ENCODE peak calls at places on chromosomes 12 and 14, in six cellular contexts. X, O, V, I, J and W are unnamed samples.

GRCh38 chr14:34452258-34452822 is 9.7 kb downstream of the SPTSSA start:
- DNase-seq in J (no peak), X (no peak), V (no peak), I (no peak), O (no peak), W (no peak)

GRCh38 chr14:94897092-94897491 is 127.2 kb upstream of the GSC start:
- DNase-seq in I (no peak), O (no peak), V (no peak), J (no peak), X (no peak), W (no peak)

GRCh38 chr12:64104376-64104775 is 117.7 kb downstream of the KICS2 start:
- DNase-seq in V (no peak), X (no peak), I (no peak), J (no peak), O (no peak), W (no peak)

GRCh38 chr14:58129208-58129607 is 22.8 kb downstream of the ARMH4 start:
- DNase-seq in V (no peak), I (no peak), X (no peak), J (no peak), O (no peak), W (no peak)

GRCh38 chr14:68787235-68787727 is 5.6 kb downstream of the ZFP36L1 start:
- DNase-seq in X (no peak), O (no peak), J (peak), I (no peak), V (peak), W (no peak)

GRCh38 chr14:105116451-105117256 is 51.4 kb upstream of the GPR132 start:
- DNase-seq in J (peak), I (no peak), V (no peak), X (no peak), O (no peak), W (no peak)

GRCh38 chr12:54560374-54560858 is 11.0 kb downstream of the PDE1B start:
- DNase-seq in V (peak), J (peak), I (peak), O (peak), X (peak), W (peak)

GRCh38 chr12:124774054-124774461 is 89.6 kb downstream of the SCARB1 start:
- DNase-seq in V (no peak), J (no peak), X (no peak), O (no peak), I (peak), W (peak)

GRCh38 chr12:78519422-78519821 is 345.2 kb upstream of the SYT1 start:
- DNase-seq in V (no peak), X (no peak), J (no peak), I (no peak), O (no peak), W (no peak)

GRCh38 chr14:99479903-99480855 is 480 bp downstream of the SETD3 start:
- DNase-seq in J (peak), I (peak), O (peak), V (peak), X (peak), W (peak)

GRCh38 chr12:20369164-20370000 is 1.0 kb downstream of the PDE3A start:
- DNase-seq in J (peak), O (peak), X (peak), I (peak), V (peak), W (no peak)

GRCh38 chr12:2673966-2674810 is 120.6 kb upstream of the FKBP4 start:
- DNase-seq in O (peak), I (no peak), X (no peak), J (no peak), V (peak), W (no peak)

GRCh38 chr12:122473543-122474323 is 27.0 kb downstream of the ZCCHC8 start:
- DNase-seq in O (no peak), J (no peak), V (no peak), I (peak), X (no peak), W (no peak)

GRCh38 chr12:14164266-14164665 is 182.9 kb upstream of the GRIN2B start:
- DNase-seq in X (no peak), I (no peak), V (no peak), O (no peak), J (no peak), W (no peak)

GRCh38 chr14:74619672-74620131 is 7.7 kb upstream of the LTBP2 start:
- DNase-seq in V (no peak), I (no peak), J (no peak), O (no peak), X (no peak), W (no peak)

GRCh38 chr14:102390486-102390885 is 27.7 kb downstream of the TECPR2 start:
- DNase-seq in I (no peak), J (no peak), V (no peak), O (no peak), X (no peak), W (no peak)

GRCh38 chr12:93622485-93622884 is 50.0 kb downstream of the SOCS2 start:
- DNase-seq in I (no peak), O (no peak), J (no peak), X (no peak), V (no peak), W (no peak)

GRCh38 chr12:124927325-124928094 is 13.1 kb upstream of the UBC start:
- DNase-seq in V (peak), O (peak), J (peak), X (peak), I (peak), W (peak)

GRCh38 chr12:558595-558994 is 98.9 kb downstream of the B4GALNT3 start:
- DNase-seq in O (no peak), V (no peak), J (no peak), X (no peak), I (no peak), W (no peak)

DNA sequence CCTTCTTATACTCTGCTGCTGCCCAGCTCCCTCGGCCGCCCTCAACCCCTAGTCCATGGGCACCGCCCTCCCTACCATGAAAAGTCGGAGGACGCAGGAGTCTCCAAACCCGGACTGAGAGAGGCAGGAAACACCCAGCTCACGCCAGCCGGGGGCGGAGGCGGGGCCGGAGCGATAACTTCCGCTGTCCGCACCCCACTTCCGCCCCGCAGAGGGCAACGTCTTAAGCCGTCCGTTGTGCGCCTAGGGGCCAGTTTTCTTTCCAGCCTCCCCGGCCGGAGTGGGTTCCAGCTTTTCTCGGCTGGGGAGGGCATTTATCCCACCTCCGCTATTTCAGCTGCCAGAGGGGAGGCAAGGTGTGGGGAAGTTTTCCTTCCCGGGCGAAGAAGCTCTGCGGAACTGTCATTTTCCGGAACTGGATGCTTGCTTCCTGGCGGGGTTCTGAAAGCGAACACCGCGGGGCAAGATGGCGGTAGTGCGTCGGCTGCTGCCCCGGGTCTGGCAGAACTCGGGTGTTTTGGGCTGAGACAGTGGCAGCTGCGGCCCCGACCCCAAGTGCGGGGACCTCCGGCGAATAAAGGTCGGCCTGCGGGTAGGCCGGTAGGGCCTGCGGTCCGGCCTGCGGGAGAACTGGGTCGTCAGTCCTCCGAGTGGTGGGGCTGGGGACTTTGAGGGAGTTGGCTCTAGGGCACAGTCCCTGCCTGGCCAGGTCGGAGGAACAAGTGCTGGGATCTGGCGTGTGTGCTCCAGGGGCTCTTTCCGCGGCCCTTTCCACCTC is at the start of the genes KCTD10 and UBE3B:
- DNase-seq in O (peak), V (peak), I (peak), J (peak), X (peak), W (peak)
- TF ChIP-seq CTCF in O (no peak), V (peak), I (no peak), J (peak), X (no peak), W (no peak)

GRCh38 chr12:44961887-44962286 is 85.8 kb upstream of the NELL2 start:
- DNase-seq in V (no peak), I (no peak), X (no peak), J (no peak), O (no peak), W (no peak)

GRCh38 chr12:44960423-44960822 is 84.3 kb upstream of the NELL2 start:
- DNase-seq in V (no peak), J (no peak), O (peak), X (no peak), I (no peak), W (no peak)

DNA sequence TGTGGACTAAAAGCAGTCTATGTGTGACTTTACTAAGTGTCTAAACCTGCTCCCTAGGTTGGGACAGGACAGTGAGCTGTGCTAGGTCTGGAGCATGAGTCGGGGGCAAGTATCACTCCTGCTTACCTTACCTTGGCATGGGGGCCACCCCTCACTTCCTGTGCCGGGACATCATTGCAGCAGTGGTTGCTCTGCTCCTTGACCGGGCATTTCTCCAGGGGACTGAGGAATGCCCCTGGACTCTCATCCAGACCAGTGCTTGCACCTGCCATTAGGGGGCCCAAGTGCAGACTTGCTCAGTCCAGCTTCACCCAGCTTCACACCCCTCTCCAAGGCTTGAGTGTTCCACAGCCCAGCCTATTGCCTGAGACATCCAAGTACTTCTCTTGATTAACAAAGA is 84.7 kb upstream of the NELL2 start:
- DNase-seq in I (no peak), X (no peak), J (no peak), V (no peak), O (peak), W (no peak)
- TF ChIP-seq CTCF in I (no peak), X (no peak), J (no peak), V (no peak), O (no peak), W (no peak)

GRCh38 chr14:36524220-36524837 is 4.3 kb upstream of the NKX2-1 start:
- DNase-seq in I (no peak), O (peak), V (no peak), J (no peak), X (no peak), W (no peak)
- TF ChIP-seq CTCF in I (no peak), O (peak), V (no peak), J (no peak), X (peak), W (no peak)

GRCh38 chr14:70858641-70859040 is 48.6 kb upstream of the PCNX1 start:
- DNase-seq in I (no peak), V (no peak), J (no peak), O (peak), X (no peak), W (no peak)
- TF ChIP-seq CTCF in I (no peak), V (no peak), J (no peak), O (no peak), X (no peak), W (no peak)